ENCODE peak calls at places on chromosomes 11 and 22, in seven cellular contexts. G, L, R, X, W, N and Y are unnamed samples.

GRCh38 chr11:59175104-59175503 is 3.2 kb downstream of the DTX4 start:
- DNase-seq in G (peak), L (no peak), R (no peak), X (no peak), W (no peak), N (no peak), Y (peak)

GRCh38 chr11:11218287-11218986 is 134.6 kb downstream of the CSNK2A3 start:
- DNase-seq in G (no peak), L (no peak), R (no peak), X (no peak), W (no peak), N (peak), Y (no peak)

GRCh38 chr11:133834399-133835257 is 10.7 kb downstream of the SPATA19 start:
- DNase-seq in G (no peak), L (no peak), R (no peak), X (peak), W (no peak), N (no peak), Y (no peak)

GRCh38 chr11:2778630-2779498 is 79.1 kb upstream of the KCNQ1OT1 start:
- DNase-seq in G (peak), L (no peak), R (peak), X (peak), W (peak), N (peak), Y (peak)

GRCh38 chr11:69044111-69045013 is 4.4 kb upstream of the TPCN2 start:
- DNase-seq in G (no peak), L (peak), R (peak), X (no peak), W (peak), N (peak), Y (peak)

GRCh38 chr11:131685206-131685605 is 314.8 kb downstream of the NTM start:
- DNase-seq in G (no peak), L (no peak), R (no peak), X (peak), W (no peak), N (no peak), Y (no peak)

GRCh38 chr11:129323896-129324522 is 51.6 kb upstream of the BARX2 start:
- DNase-seq in G (no peak), L (no peak), R (peak), X (no peak), W (no peak), N (peak), Y (no peak)

GRCh38 chr22:45678961-45679912 is 7.6 kb downstream of the ATXN10 start:
- DNase-seq in G (no peak), L (no peak), R (no peak), X (no peak), W (no peak), N (no peak), Y (no peak)

GRCh38 chr11:12602421-12602820 is 71.8 kb upstream of the TEAD1 start:
- DNase-seq in G (no peak), L (no peak), R (no peak), X (no peak), W (no peak), N (no peak), Y (no peak)

GRCh38 chr11:128157423-128158298 is 429.7 kb downstream of the ETS1 start:
- DNase-seq in G (no peak), L (peak), R (peak), X (no peak), W (peak), N (peak), Y (no peak)

GRCh38 chr11:72308226-72309073 is 64.5 kb upstream of the PHOX2A start:
- DNase-seq in G (no peak), L (no peak), R (no peak), X (no peak), W (peak), N (no peak), Y (peak)

GRCh38 chr11:119486691-119487259 is 63.8 kb upstream of the THY1 start:
- DNase-seq in G (no peak), L (no peak), R (no peak), X (no peak), W (no peak), N (no peak), Y (no peak)

GRCh38 chr11:46114378-46114777 is 6.9 kb downstream of the PHF21A start:
- DNase-seq in G (no peak), L (no peak), R (no peak), X (no peak), W (no peak), N (no peak), Y (no peak)

GRCh38 chr11:10927533-10927932 is 69.7 kb upstream of the ZBED5 start:
- DNase-seq in G (peak), L (no peak), R (no peak), X (no peak), W (no peak), N (peak), Y (no peak)

GRCh38 chr11:115408036-115408911 is 95.9 kb downstream of the CADM1 start:
- DNase-seq in G (no peak), L (no peak), R (no peak), X (no peak), W (no peak), N (no peak), Y (no peak)

GRCh38 chr11:116740741-116741140 is 32.0 kb downstream of the BUD13 start:
- DNase-seq in G (peak), L (no peak), R (no peak), X (no peak), W (no peak), N (no peak), Y (no peak)

GRCh38 chr11:72778535-72779494 is 15.0 kb downstream of the STARD10 start:
- DNase-seq in G (no peak), L (no peak), R (peak), X (no peak), W (no peak), N (peak), Y (peak)

GRCh38 chr11:23311986-23312940 is 452.0 kb upstream of the CCDC179 start:
- DNase-seq in G (no peak), L (no peak), R (no peak), X (no peak), W (peak), N (no peak), Y (no peak)

GRCh38 chr11:24496728-24497396 is at the start of gene LUZP2:
- DNase-seq in G (no peak), L (no peak), R (no peak), X (no peak), W (peak), N (no peak), Y (no peak)

GRCh38 chr11:65855927-65856363 is 2.0 kb downstream of the CFL1 start:
- DNase-seq in G (no peak), L (no peak), R (no peak), X (no peak), W (no peak), N (no peak), Y (no peak)

GRCh38 chr11:44725016-44725651 is 1.6 kb upstream of the TSPAN18 start:
- DNase-seq in G (no peak), L (no peak), R (no peak), X (no peak), W (no peak), N (no peak), Y (no peak)

GRCh38 chr11:134712228-134713145 is 300.4 kb upstream of the B3GAT1 start:
- DNase-seq in G (peak), L (no peak), R (no peak), X (no peak), W (no peak), N (no peak), Y (no peak)

GRCh38 chr11:2139691-2140337 is 625 bp upstream of the IGF2 start:
- DNase-seq in G (no peak), L (no peak), R (peak), X (no peak), W (no peak), N (no peak), Y (no peak)

GRCh38 chr11:28697920-28698827 is 590.0 kb downstream of the METTL15 start:
- DNase-seq in G (no peak), L (no peak), R (peak), X (no peak), W (peak), N (peak), Y (no peak)

GRCh38 chr11:44977493-44977984 is 26.9 kb upstream of the TP53I11 start:
- DNase-seq in G (no peak), L (no peak), R (no peak), X (no peak), W (peak), N (peak), Y (peak)

GRCh38 chr11:118660646-118661424 is 18.6 kb downstream of the TREH start:
- DNase-seq in G (no peak), L (no peak), R (peak), X (no peak), W (no peak), N (no peak), Y (peak)

GRCh38 chr11:56188602-56189001 is 12.2 kb downstream of the OR5J2 start:
- DNase-seq in G (no peak), L (no peak), R (no peak), X (no peak), W (no peak), N (no peak), Y (no peak)

GRCh38 chr11:31940396-31941037 is 129.4 kb upstream of the PAX6 start:
- DNase-seq in G (no peak), L (no peak), R (no peak), X (no peak), W (no peak), N (no peak), Y (no peak)

GRCh38 chr11:119166368-119167076 is 2.0 kb upstream of the NLRX1 start:
- DNase-seq in G (no peak), L (peak), R (peak), X (no peak), W (no peak), N (no peak), Y (no peak)

GRCh38 chr22:39617761-39618757 is 47.5 kb downstream of the CACNA1I start:
- DNase-seq in G (no peak), L (no peak), R (no peak), X (no peak), W (peak), N (no peak), Y (no peak)

GRCh38 chr11:705646-706438 is at the start of gene EPS8L2:
- DNase-seq in G (no peak), L (no peak), R (no peak), X (no peak), W (peak), N (peak), Y (peak)

GRCh38 chr22:42646569-42647525 is 2.3 kb downstream of the CYB5R3 start:
- DNase-seq in G (no peak), L (no peak), R (no peak), X (peak), W (no peak), N (peak), Y (peak)

GRCh38 chr11:66543263-66544107 is 2.4 kb downstream of the ZDHHC24 start:
- DNase-seq in G (no peak), L (no peak), R (no peak), X (no peak), W (peak), N (peak), Y (peak)

GRCh38 chr11:97965849-97966646 is 1054.7 kb upstream of the CNTN5 start:
- DNase-seq in G (no peak), L (no peak), R (no peak), X (no peak), W (no peak), N (no peak), Y (no peak)
- TF ChIP-seq POLR2AphosphoS5 in G (no peak), L (no peak), R (no peak), X (no peak), W (peak), N (no peak), Y (no peak)

GRCh38 chr11:77473801-77474508 is at the start of gene PAK1:
- DNase-seq in G (peak), L (peak), R (peak), X (no peak), W (peak), N (peak), Y (peak)
- TF ChIP-seq POLR2AphosphoS5 in G (peak), L (no peak), R (no peak), X (no peak), W (no peak), N (peak), Y (peak)

GRCh38 chr11:76772100-76772782 is 10.9 kb upstream of the TSKU start:
- DNase-seq in G (no peak), L (no peak), R (peak), X (no peak), W (no peak), N (no peak), Y (no peak)
- TF ChIP-seq POLR2AphosphoS5 in G (peak), L (no peak), R (no peak), X (peak), W (no peak), N (peak), Y (no peak)

DNA sequence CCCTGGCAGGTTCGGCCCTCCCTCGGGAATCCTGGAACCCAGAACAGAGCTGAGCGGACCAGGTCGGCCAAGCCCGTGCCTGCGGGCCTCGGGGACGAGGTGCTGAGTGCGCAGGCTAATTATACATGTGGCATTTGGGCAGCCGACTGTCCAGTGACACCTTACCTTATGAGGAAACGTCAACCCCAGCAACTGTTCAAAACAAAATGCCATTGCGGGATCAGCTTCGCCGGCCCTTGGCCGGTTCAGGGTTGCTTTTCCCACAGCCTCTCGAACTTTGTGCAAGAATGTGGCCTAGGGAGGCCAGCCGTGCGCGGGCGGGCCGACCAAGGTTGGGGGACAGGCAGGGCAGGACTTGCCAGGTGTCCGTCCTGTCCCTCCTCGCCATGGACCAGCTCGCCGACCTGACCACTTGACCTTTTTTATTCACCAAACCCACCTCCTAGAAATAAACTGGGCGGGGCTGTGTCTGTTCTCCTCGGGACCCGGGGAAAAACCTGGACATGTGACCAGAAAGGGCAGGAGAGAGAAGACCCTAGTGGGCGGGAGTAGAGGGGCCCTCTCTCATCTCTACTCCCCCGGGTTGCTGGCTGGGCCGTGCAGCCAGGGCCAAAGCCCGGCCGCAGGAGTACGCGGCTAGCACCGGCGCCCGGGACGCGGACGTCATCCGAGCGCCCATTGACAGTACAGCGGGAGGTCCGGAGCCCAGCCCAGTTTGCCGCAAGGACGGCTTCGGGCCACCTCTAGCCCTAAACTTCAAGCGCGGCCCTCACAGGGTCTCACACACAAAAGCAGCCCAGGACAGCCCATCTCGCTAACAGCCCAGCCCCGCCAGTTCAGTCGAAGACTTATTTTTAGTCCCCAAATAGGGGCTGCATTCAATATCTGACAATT is 134.3 kb upstream of the C11orf58 start:
- DNase-seq in G (no peak), L (no peak), R (no peak), X (no peak), W (peak), N (peak), Y (peak)
- TF ChIP-seq POLR2AphosphoS5 in G (peak), L (no peak), R (no peak), X (no peak), W (no peak), N (no peak), Y (no peak)

GRCh38 chr11:111387318-111387863 is 8.3 kb upstream of the POU2AF1 start:
- DNase-seq in G (no peak), L (no peak), R (no peak), X (no peak), W (peak), N (peak), Y (no peak)
- TF ChIP-seq POLR2AphosphoS5 in G (no peak), L (no peak), R (no peak), X (no peak), W (no peak), N (peak), Y (peak)

GRCh38 chr22:26529345-26529744 is 17.1 kb upstream of the TFIP11 start:
- DNase-seq in G (no peak), L (no peak), R (peak), X (no peak), W (no peak), N (no peak), Y (peak)
- TF ChIP-seq POLR2AphosphoS5 in G (no peak), L (no peak), R (no peak), X (peak), W (no peak), N (no peak), Y (peak)

DNA sequence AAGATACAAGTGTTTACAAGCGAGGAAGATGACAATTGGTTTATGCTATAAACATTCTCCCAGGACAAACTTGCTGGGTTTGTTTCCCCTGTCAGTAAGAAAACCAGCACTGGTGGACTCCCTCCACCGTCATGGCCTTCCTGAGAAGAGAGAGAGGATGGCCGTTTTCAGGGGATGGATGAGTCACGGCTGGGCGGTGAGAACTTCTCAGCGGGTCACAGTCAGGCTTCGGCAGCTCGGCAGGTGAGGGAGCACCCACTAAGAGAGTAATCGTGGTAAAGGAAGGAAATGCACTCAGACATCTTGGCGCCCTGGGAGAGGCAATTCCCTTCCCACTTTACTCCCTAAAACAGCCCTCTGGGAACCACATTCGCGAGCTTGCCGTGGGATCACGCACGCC is 83.9 kb downstream of the NCAM1 start:
- DNase-seq in G (no peak), L (no peak), R (no peak), X (no peak), W (no peak), N (no peak), Y (no peak)
- TF ChIP-seq POLR2AphosphoS5 in G (no peak), L (no peak), R (no peak), X (no peak), W (no peak), N (no peak), Y (no peak)